ENCODE peak calls at places on chromosomes 11 and 22, in eight cellular contexts. Q, F, A, H, L, K, G and J are unnamed samples.

GRCh38 chr22:25352294-25352680 is 132.8 kb downstream of the CRYBB2 start:
- DNase-seq in Q (no peak), F (no peak), A (peak; percentile 43), H (no peak), L (no peak), K (no peak), G (no peak), J (no peak)

GRCh38 chr11:70605846-70606245 is 207.5 kb downstream of the CTTN start:
- DNase-seq in Q (no peak), F (no peak), A (no peak), H (no peak), L (no peak), K (no peak), G (no peak), J (no peak)

GRCh38 chr11:16226245-16226644 is 130.1 kb downstream of the SOX6 start:
- DNase-seq in Q (peak; percentile 94), F (no peak), A (no peak), H (no peak), L (peak; percentile 84), K (no peak), G (peak; percentile 49), J (peak; percentile 78)

GRCh38 chr11:61549177-61549576 is 31.7 kb downstream of the SYT7 start:
- DNase-seq in Q (no peak), F (no peak), A (no peak), H (no peak), L (no peak), K (no peak), G (no peak), J (no peak)

GRCh38 chr11:3217751-3218482 is 696 bp downstream of the MRGPRG start:
- DNase-seq in Q (no peak), F (no peak), A (peak; percentile 77), H (no peak), L (no peak), K (no peak), G (no peak), J (no peak)

GRCh38 chr11:61671527-61671926 is 8.7 kb upstream of the DAGLA start:
- DNase-seq in Q (no peak), F (no peak), A (no peak), H (no peak), L (peak; percentile 51), K (no peak), G (peak; percentile 73), J (peak; percentile 76)

GRCh38 chr11:71212871-71213559 is 39.4 kb downstream of the SHANK2 start:
- DNase-seq in Q (no peak), F (no peak), A (no peak), H (no peak), L (no peak), K (no peak), G (no peak), J (no peak)

GRCh38 chr11:88402192-88402715 is 64.7 kb upstream of the CTSC start:
- DNase-seq in Q (no peak), F (no peak), A (no peak), H (peak; percentile 17), L (peak; percentile 40), K (no peak), G (no peak), J (no peak)

GRCh38 chr11:115168229-115168671 is 336.0 kb downstream of the CADM1 start:
- DNase-seq in Q (no peak), F (no peak), A (no peak), H (no peak), L (no peak), K (peak; percentile 47), G (no peak), J (no peak)

GRCh38 chr22:41915035-41915782 is at the start of gene SHISA8:
- DNase-seq in Q (peak; percentile 67), F (peak; percentile 77), A (no peak), H (no peak), L (no peak), K (no peak), G (no peak), J (peak; percentile 42)

GRCh38 chr11:1103401-1104360 is 29.0 kb downstream of the MUC2 start:
- DNase-seq in Q (no peak), F (no peak), A (no peak), H (no peak), L (no peak), K (no peak), G (no peak), J (no peak)

DNA sequence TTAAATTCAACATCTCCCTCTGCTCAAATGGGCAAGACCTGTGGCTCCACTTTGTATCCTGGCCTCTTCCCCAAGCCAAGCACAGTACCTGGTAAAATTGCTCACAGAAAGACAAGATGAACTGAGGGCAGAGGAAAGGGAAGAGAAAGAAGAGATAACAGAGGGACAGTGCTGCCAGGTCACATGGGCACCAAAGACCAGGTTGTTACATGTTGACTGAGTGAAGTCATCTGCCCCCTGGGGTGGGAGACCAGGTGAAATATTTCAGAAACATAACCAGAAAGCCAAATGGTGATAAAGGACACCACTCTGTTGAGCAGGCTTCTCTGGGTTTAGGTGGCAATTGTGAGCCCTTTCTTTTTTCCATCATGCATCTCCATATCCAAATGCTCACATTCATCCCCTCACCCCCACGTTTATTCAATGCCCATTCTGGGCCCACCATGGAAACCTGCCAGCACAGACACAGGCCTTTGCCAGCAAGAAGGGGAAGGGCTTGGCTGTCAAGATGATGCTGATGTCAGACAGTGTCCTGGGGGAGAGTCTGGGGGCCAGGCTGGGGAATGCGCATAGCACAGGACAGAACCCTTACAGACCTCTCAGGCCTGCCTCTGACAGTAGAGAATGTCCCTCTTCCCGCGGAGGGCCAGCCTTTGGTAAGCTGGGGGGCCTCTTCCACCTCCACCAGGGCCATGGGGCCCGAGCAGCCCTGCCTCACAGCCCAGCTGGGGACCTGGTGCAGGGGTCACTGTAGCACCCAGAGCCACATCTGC is 51.6 kb downstream of the DGCR2 start:
- DNase-seq in Q (no peak), F (no peak), A (peak; percentile 52), H (no peak), L (no peak), K (no peak), G (peak; percentile 6), J (no peak)
- H3K27ac ChIP-seq in Q (no peak overlapping the region), F (no peak overlapping the region), A (no peak overlapping the region), H (no peak overlapping the region), L (no peak overlapping the region), K (no peak overlapping the region), G (no peak overlapping the region), J (no peak overlapping the region)

DNA sequence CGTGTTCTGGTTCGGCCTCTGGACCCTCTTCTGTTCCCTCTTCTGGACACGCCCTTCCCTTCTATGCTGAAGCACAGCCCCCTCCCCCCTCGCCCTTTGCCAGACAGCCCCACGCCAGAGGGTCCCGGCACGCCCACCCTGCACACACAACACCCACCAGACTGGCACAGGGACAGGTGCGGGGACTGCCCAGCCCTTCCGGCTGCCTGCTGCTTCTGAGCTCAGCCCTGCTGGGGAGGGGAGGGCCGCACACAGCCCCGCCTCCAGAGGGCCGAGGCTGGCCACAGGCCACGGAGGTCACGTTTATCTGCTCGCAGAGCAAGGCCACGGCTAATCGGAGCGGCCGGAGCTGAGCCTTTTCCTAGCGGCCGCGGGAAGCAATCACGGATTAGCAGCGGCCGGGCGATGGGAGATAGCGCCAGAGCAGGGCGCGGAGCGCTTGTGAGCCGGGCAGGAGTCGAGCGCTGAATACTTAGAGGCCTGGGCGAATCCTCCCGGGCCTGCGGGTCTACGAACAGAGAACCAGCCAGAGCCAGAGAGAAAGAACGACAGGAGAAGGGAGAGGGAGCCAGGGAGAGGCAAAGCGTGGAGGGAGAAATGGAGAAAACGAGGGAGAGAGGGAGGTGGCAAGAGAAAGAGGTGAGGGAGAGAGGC is 21.5 kb downstream of the OTUB1 start:
- DNase-seq in Q (peak; percentile 91), F (no peak), A (peak; percentile 88), H (no peak), L (peak; percentile 86), K (peak; percentile 32), G (peak; percentile 88), J (peak; percentile 39)
- H3K27ac ChIP-seq in Q (peak overlapping the region; percentile 43), F (no peak overlapping the region), A (no peak overlapping the region), H (no peak overlapping the region), L (peak overlapping the region; percentile 83), K (peak overlapping the region; percentile 26), G (peak overlapping the region; percentile 42), J (no peak overlapping the region)

GRCh38 chr11:103883856-103884255 is 152.6 kb upstream of the DDI1 start:
- DNase-seq in Q (no peak), F (no peak), A (no peak), H (no peak), L (no peak), K (no peak), G (no peak), J (no peak)

GRCh38 chr11:103883291-103883690 is 153.1 kb upstream of the DDI1 start:
- DNase-seq in Q (no peak), F (no peak), A (no peak), H (no peak), L (no peak), K (no peak), G (no peak), J (no peak)

GRCh38 chr11:103881518-103882070 is 154.8 kb upstream of the DDI1 start:
- DNase-seq in Q (no peak), F (no peak), A (no peak), H (no peak), L (no peak), K (no peak), G (no peak), J (no peak)

GRCh38 chr11:103878646-103879045 is 157.8 kb upstream of the DDI1 start:
- DNase-seq in Q (no peak), F (no peak), A (no peak), H (no peak), L (no peak), K (no peak), G (no peak), J (no peak)

GRCh38 chr11:103880968-103881367 is 155.5 kb upstream of the DDI1 start:
- DNase-seq in Q (no peak), F (no peak), A (no peak), H (no peak), L (no peak), K (no peak), G (no peak), J (no peak)
- H3K27ac ChIP-seq in Q (no peak overlapping the region), F (no peak overlapping the region), A (no peak overlapping the region), H (no peak overlapping the region), L (no peak overlapping the region), K (no peak overlapping the region), G (no peak overlapping the region), J (no peak overlapping the region)

GRCh38 chr22:26477341-26477731 is 6.2 kb downstream of the HPS4 start:
- DNase-seq in Q (no peak), F (no peak), A (no peak), H (no peak), L (no peak), K (no peak), G (no peak), J (no peak)
- H3K27ac ChIP-seq in Q (no peak overlapping the region), F (no peak overlapping the region), A (no peak overlapping the region), H (no peak overlapping the region), L (no peak overlapping the region), K (no peak overlapping the region), G (no peak overlapping the region), J (no peak overlapping the region)

GRCh38 chr22:45942344-45942743 is 34.6 kb downstream of the WNT7B start:
- DNase-seq in Q (no peak), F (no peak), A (no peak), H (no peak), L (no peak), K (no peak), G (no peak), J (no peak)
- H3K27ac ChIP-seq in Q (no peak overlapping the region), F (no peak overlapping the region), A (no peak overlapping the region), H (no peak overlapping the region), L (peak overlapping the region; percentile 35), K (no peak overlapping the region), G (no peak overlapping the region), J (no peak overlapping the region)